ENCODE peak calls at places on chromosomes 11 and 22, in five cellular contexts. One of them, this sample, is unnamed.
A peak's percentile ranks its signal among the peaks of the same experiment; 100 is the strongest.

GRCh38 chr22:45216133-45217003 is 24.3 kb downstream of the KIAA0930 start:
- DNase-seq in fibroblast of villous mesenchyme: peak; percentile 89
- DNase-seq in AG09309: no peak
- DNase-seq in AG10803: no peak
- DNase-seq in mucosa of descending colon: no peak
- DNase-seq in this sample: peak; percentile 43

GRCh38 chr11:31325162-31325561 is 44.4 kb downstream of the DCDC1 start:
- DNase-seq in mucosa of descending colon: no peak
- DNase-seq in AG09309: peak; percentile 2
- DNase-seq in fibroblast of villous mesenchyme: peak; percentile 40
- DNase-seq in AG10803: peak; percentile 73
- DNase-seq in this sample: peak; percentile 57

GRCh38 chr11:203056-203944 is 3.9 kb downstream of the BET1L start:
- DNase-seq in fibroblast of villous mesenchyme: no peak
- DNase-seq in mucosa of descending colon: no peak
- DNase-seq in AG10803: no peak
- DNase-seq in AG09309: no peak
- DNase-seq in this sample: no peak

GRCh38 chr22:50673231-50674126 is 856 bp downstream of the SHANK3 start:
- DNase-seq in mucosa of descending colon: no peak
- DNase-seq in AG09309: no peak
- DNase-seq in fibroblast of villous mesenchyme: no peak
- DNase-seq in AG10803: no peak
- DNase-seq in this sample: no peak

GRCh38 chr11:8871283-8871775 is 39.7 kb upstream of the AKIP1 start:
- DNase-seq in fibroblast of villous mesenchyme: peak; percentile 98
- DNase-seq in mucosa of descending colon: peak; percentile 62
- DNase-seq in AG09309: peak; percentile 76
- DNase-seq in AG10803: peak; percentile 94
- DNase-seq in this sample: peak; percentile 93

GRCh38 chr11:114463999-114464398 is 24.7 kb downstream of the REXO2 start:
- DNase-seq in AG10803: no peak
- DNase-seq in fibroblast of villous mesenchyme: no peak
- DNase-seq in mucosa of descending colon: no peak
- DNase-seq in AG09309: no peak
- DNase-seq in this sample: no peak

GRCh38 chr22:24426436-24426835 is 963 bp upstream of the ADORA2A start:
- DNase-seq in fibroblast of villous mesenchyme: no peak
- DNase-seq in AG10803: no peak
- DNase-seq in AG09309: no peak
- DNase-seq in mucosa of descending colon: no peak
- DNase-seq in this sample: no peak

GRCh38 chr22:47310601-47311000 is 548.2 kb downstream of the TBC1D22A start:
- DNase-seq in mucosa of descending colon: no peak
- DNase-seq in AG09309: no peak
- DNase-seq in AG10803: peak; percentile 16
- DNase-seq in fibroblast of villous mesenchyme: no peak
- DNase-seq in this sample: peak; percentile 32

GRCh38 chr22:23884133-23884532 is 10.1 kb upstream of the MIF start:
- DNase-seq in mucosa of descending colon: no peak
- DNase-seq in AG09309: no peak
- DNase-seq in AG10803: no peak
- DNase-seq in fibroblast of villous mesenchyme: no peak
- DNase-seq in this sample: no peak

GRCh38 chr11:537622-538430 is 499 bp downstream of the LRRC56 start:
- DNase-seq in AG09309: no peak
- DNase-seq in mucosa of descending colon: peak; percentile 50
- DNase-seq in AG10803: no peak
- DNase-seq in fibroblast of villous mesenchyme: no peak
- DNase-seq in this sample: no peak

GRCh38 chr11:100866453-100866852 is 179.4 kb downstream of the ARHGAP42 start:
- DNase-seq in AG09309: no peak
- DNase-seq in AG10803: no peak
- DNase-seq in fibroblast of villous mesenchyme: no peak
- DNase-seq in mucosa of descending colon: no peak
- DNase-seq in this sample: no peak

GRCh38 chr11:110337570-110338193 is 41.3 kb upstream of the RDX start:
- DNase-seq in AG09309: no peak
- DNase-seq in fibroblast of villous mesenchyme: peak; percentile 30
- DNase-seq in AG10803: no peak
- DNase-seq in mucosa of descending colon: no peak
- DNase-seq in this sample: peak; percentile 29

GRCh38 chr11:27505781-27506180 is 788 bp downstream of the LIN7C start:
- DNase-seq in fibroblast of villous mesenchyme: no peak
- DNase-seq in AG09309: no peak
- DNase-seq in mucosa of descending colon: no peak
- DNase-seq in AG10803: peak; percentile 9
- DNase-seq in this sample: no peak

GRCh38 chr11:94417386-94417987 is 16.3 kb upstream of the GPR83 start:
- DNase-seq in AG09309: peak; percentile 11
- DNase-seq in mucosa of descending colon: peak; percentile 17
- DNase-seq in AG10803: peak; percentile 52
- DNase-seq in fibroblast of villous mesenchyme: peak; percentile 52
- DNase-seq in this sample: peak; percentile 63

GRCh38 chr22:50245214-50246072 is 620 bp upstream of the TUBGCP6 start:
- DNase-seq in mucosa of descending colon: no peak
- DNase-seq in AG09309: no peak
- DNase-seq in fibroblast of villous mesenchyme: no peak
- DNase-seq in AG10803: no peak
- DNase-seq in this sample: no peak

GRCh38 chr22:42937164-42937854 is 77.6 kb downstream of the PACSIN2 start:
- DNase-seq in fibroblast of villous mesenchyme: peak; percentile 86
- DNase-seq in AG09309: peak; percentile 51
- DNase-seq in AG10803: peak; percentile 80
- DNase-seq in mucosa of descending colon: peak; percentile 63
- DNase-seq in this sample: peak; percentile 84

GRCh38 chr11:125975634-125976033 is 29.8 kb downstream of the VSIG10L2 start:
- DNase-seq in AG10803: no peak
- DNase-seq in AG09309: no peak
- DNase-seq in mucosa of descending colon: no peak
- DNase-seq in fibroblast of villous mesenchyme: no peak
- DNase-seq in this sample: no peak

GRCh38 chr11:88266919-88267318 is 70.6 kb downstream of the CTSC start:
- DNase-seq in AG09309: no peak
- DNase-seq in fibroblast of villous mesenchyme: no peak
- DNase-seq in mucosa of descending colon: no peak
- DNase-seq in AG10803: no peak
- DNase-seq in this sample: no peak

GRCh38 chr11:128713595-128713994 is 19.7 kb downstream of the FLI1 start:
- DNase-seq in AG09309: no peak
- DNase-seq in mucosa of descending colon: no peak
- DNase-seq in AG10803: no peak
- DNase-seq in fibroblast of villous mesenchyme: no peak
- DNase-seq in this sample: no peak

GRCh38 chr11:75626692-75627536 is 41.9 kb downstream of the MAP6 start:
- DNase-seq in AG10803: peak; percentile 56
- DNase-seq in AG09309: no peak
- DNase-seq in mucosa of descending colon: no peak
- DNase-seq in fibroblast of villous mesenchyme: peak; percentile 37
- DNase-seq in this sample: peak; percentile 11

DNA sequence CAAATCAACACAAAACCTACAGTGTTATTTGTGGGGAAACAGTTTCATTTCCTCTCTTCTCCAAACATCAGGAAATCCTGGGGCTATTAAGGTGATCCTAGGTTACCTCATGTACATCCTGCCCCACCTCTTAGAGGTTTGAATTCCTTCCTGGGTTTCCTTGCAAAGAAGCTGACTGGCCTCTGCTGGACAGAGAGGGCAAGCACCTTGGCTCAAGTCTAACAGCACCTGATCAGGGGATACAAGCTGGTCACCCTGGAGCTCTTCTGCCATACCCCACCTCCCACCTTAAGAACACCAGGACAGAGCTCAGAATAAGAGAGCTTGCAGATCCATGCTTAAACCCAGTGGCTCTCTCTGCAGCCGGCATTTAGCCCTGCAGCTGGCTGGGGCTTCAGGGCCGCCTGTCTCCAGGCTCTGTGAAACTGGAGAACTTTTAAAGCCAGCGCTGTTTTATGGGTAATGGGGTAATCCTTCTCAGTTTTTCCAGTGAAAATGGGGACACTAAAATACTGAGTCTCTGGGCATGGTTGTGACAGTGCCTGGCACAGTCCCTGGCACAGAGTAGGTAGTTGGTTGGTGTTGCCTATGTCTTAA is 386.6 kb upstream of the NARS2 start:
- DNase-seq in AG10803: peak; percentile 29
- DNase-seq in mucosa of descending colon: peak; percentile 52
- DNase-seq in fibroblast of villous mesenchyme: peak; percentile 23
- DNase-seq in AG09309: no peak
- DNase-seq in this sample: peak; percentile 33
- H3K4me3 ChIP-seq in AG10803: no peak overlapping the region
- H3K4me3 ChIP-seq in mucosa of descending colon: no peak overlapping the region
- H3K4me3 ChIP-seq in fibroblast of villous mesenchyme: no peak overlapping the region
- H3K4me3 ChIP-seq in AG09309: no peak overlapping the region
- H3K4me3 ChIP-seq in this sample: no peak overlapping the region

GRCh38 chr11:69166186-69167115 is 10.7 kb downstream of the SMIM38 start:
- DNase-seq in fibroblast of villous mesenchyme: peak; percentile 82
- DNase-seq in AG09309: peak; percentile 32
- DNase-seq in AG10803: peak; percentile 69
- DNase-seq in mucosa of descending colon: no peak
- DNase-seq in this sample: peak; percentile 93
- H3K4me3 ChIP-seq in fibroblast of villous mesenchyme: no peak overlapping the region
- H3K4me3 ChIP-seq in AG09309: no peak overlapping the region
- H3K4me3 ChIP-seq in AG10803: no peak overlapping the region
- H3K4me3 ChIP-seq in mucosa of descending colon: no peak overlapping the region
- H3K4me3 ChIP-seq in this sample: no peak overlapping the region

GRCh38 chr11:17697175-17697949 is 22.0 kb upstream of the MYOD1 start:
- DNase-seq in AG10803: no peak
- DNase-seq in fibroblast of villous mesenchyme: no peak
- DNase-seq in mucosa of descending colon: no peak
- DNase-seq in AG09309: no peak
- DNase-seq in this sample: no peak

GRCh38 chr11:17694711-17695110 is 24.7 kb upstream of the MYOD1 start:
- DNase-seq in mucosa of descending colon: no peak
- DNase-seq in AG10803: no peak
- DNase-seq in fibroblast of villous mesenchyme: no peak
- DNase-seq in AG09309: no peak
- DNase-seq in this sample: no peak

GRCh38 chr11:17696741-17697140 is 22.6 kb upstream of the MYOD1 start:
- DNase-seq in AG10803: no peak
- DNase-seq in mucosa of descending colon: no peak
- DNase-seq in fibroblast of villous mesenchyme: no peak
- DNase-seq in AG09309: no peak
- DNase-seq in this sample: no peak

GRCh38 chr11:17693531-17693930 is 25.8 kb upstream of the MYOD1 start:
- DNase-seq in fibroblast of villous mesenchyme: no peak
- DNase-seq in AG10803: no peak
- DNase-seq in AG09309: no peak
- DNase-seq in mucosa of descending colon: no peak
- DNase-seq in this sample: no peak

GRCh38 chr11:17695454-17696441 is 23.6 kb upstream of the MYOD1 start:
- DNase-seq in mucosa of descending colon: no peak
- DNase-seq in fibroblast of villous mesenchyme: no peak
- DNase-seq in AG10803: no peak
- DNase-seq in AG09309: no peak
- DNase-seq in this sample: no peak
- H3K4me3 ChIP-seq in mucosa of descending colon: no peak overlapping the region
- H3K4me3 ChIP-seq in fibroblast of villous mesenchyme: no peak overlapping the region
- H3K4me3 ChIP-seq in AG10803: no peak overlapping the region
- H3K4me3 ChIP-seq in AG09309: no peak overlapping the region
- H3K4me3 ChIP-seq in this sample: no peak overlapping the region

GRCh38 chr11:3835100-3835485 is 5.7 kb downstream of the RHOG start:
- DNase-seq in AG09309: no peak
- DNase-seq in AG10803: peak; percentile 18
- DNase-seq in fibroblast of villous mesenchyme: no peak
- DNase-seq in mucosa of descending colon: no peak
- DNase-seq in this sample: no peak

GRCh38 chr11:3834349-3835099 is 6.2 kb downstream of the RHOG start:
- DNase-seq in mucosa of descending colon: peak; percentile 62
- DNase-seq in fibroblast of villous mesenchyme: peak; percentile 11
- DNase-seq in AG10803: no peak
- DNase-seq in AG09309: no peak
- DNase-seq in this sample: no peak

GRCh38 chr11:3832816-3833215 is 7.9 kb downstream of the RHOG start:
- DNase-seq in AG10803: no peak
- DNase-seq in mucosa of descending colon: no peak
- DNase-seq in fibroblast of villous mesenchyme: no peak
- DNase-seq in AG09309: no peak
- DNase-seq in this sample: no peak

GRCh38 chr11:3831378-3832239 is 9.2 kb downstream of the RHOG start:
- DNase-seq in AG10803: no peak
- DNase-seq in mucosa of descending colon: no peak
- DNase-seq in fibroblast of villous mesenchyme: no peak
- DNase-seq in AG09309: no peak
- DNase-seq in this sample: no peak

GRCh38 chr11:3833461-3833860 is 7.3 kb downstream of the RHOG start:
- DNase-seq in AG10803: no peak
- DNase-seq in mucosa of descending colon: no peak
- DNase-seq in AG09309: no peak
- DNase-seq in fibroblast of villous mesenchyme: no peak
- DNase-seq in this sample: no peak
- H3K4me3 ChIP-seq in AG10803: no peak overlapping the region
- H3K4me3 ChIP-seq in mucosa of descending colon: no peak overlapping the region
- H3K4me3 ChIP-seq in AG09309: no peak overlapping the region
- H3K4me3 ChIP-seq in fibroblast of villous mesenchyme: no peak overlapping the region
- H3K4me3 ChIP-seq in this sample: no peak overlapping the region

DNA sequence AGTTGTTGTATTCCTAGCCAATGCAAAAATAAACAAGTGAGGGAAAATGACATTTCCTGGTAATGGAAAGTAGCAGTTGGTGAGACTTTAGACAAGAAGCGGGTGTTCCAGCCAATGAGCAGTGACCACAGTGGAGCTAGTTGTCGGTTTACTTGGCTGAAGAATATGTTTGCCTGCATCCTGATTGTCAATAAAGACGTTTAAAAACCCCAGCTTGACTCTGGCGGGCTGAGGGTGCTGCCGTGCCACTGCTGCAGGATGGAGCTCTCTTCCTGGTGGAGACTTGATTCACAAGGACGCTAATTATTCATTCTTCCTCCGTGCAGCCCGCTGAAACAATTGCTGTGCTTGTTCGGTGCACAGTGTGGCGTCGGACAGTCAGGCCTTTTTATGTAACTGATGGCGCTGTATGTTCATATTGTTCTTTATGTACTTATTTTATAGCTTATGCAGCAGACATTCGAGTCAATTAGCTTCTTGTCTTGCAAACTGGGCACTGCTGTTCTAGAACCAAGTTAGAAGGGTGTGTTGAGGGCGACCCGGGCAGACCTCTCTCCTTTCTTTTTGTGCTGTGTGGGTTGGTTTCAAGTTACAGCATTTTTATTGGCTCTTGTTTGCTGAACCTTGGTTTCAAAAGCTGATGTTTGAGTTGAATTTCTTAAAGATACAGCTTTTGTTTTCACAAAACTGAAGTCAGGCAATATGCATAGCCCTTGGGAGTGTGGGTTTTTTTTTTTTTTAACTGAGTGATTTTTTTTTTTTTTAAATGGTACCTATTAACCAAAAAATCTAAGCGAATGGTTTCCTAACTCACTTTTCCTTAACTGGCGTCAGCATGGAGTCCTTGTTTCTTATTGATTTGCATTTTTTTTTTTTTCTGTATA is 153.9 kb downstream of the TEAD1 start:
- DNase-seq in fibroblast of villous mesenchyme: peak; percentile 87
- DNase-seq in AG09309: peak; percentile 50
- DNase-seq in mucosa of descending colon: peak; percentile 67
- DNase-seq in AG10803: peak; percentile 68
- DNase-seq in this sample: peak; percentile 86
- H3K4me3 ChIP-seq in fibroblast of villous mesenchyme: peak overlapping the region; percentile 52
- H3K4me3 ChIP-seq in AG09309: peak overlapping the region; percentile 27
- H3K4me3 ChIP-seq in mucosa of descending colon: no peak overlapping the region
- H3K4me3 ChIP-seq in AG10803: peak overlapping the region; percentile 58
- H3K4me3 ChIP-seq in this sample: peak overlapping the region; percentile 41